ENCODE peak calls at places on chromosome 14, in six cellular contexts. C is fibroblast of lung, F is Peyer's patch, K is RWPE2, H is heart left ventricle, G is dorsolateral prefrontal cortex. S is an unnamed sample.
A peak's percentile ranks its signal among the peaks of the same experiment; 100 is the strongest.

GRCh38 chr14:70188608-70189540 is at the start of gene SLC8A3:
- DNase-seq in G (peak; percentile 80), H (peak; percentile 59), K (no peak), F (peak; percentile 52), C (peak; percentile 42), S (no peak)

GRCh38 chr14:20597108-20597507 is 5.9 kb upstream of the RNASE12 start:
- DNase-seq in C (no peak), F (no peak), H (no peak), K (no peak), G (no peak), S (no peak)

GRCh38 chr14:52314521-52315354 is 626 bp downstream of the PTGER2 start:
- DNase-seq in H (peak; percentile 65), F (peak; percentile 63), C (no peak), K (peak; percentile 70), G (no peak), S (no peak)

GRCh38 chr14:103121846-103122577 is 1.2 kb upstream of the TNFAIP2 start:
- DNase-seq in C (peak; percentile 80), H (peak; percentile 91), F (peak; percentile 78), K (peak; percentile 98), G (no peak), S (peak; percentile 89)

GRCh38 chr14:74140374-74140850 is 55.7 kb downstream of the LIN52 start:
- DNase-seq in H (no peak), G (no peak), K (no peak), C (peak; percentile 53), F (peak; percentile 83), S (peak; percentile 73)

GRCh38 chr14:69901113-69901951 is 22.1 kb downstream of the SMOC1 start:
- DNase-seq in F (no peak), K (no peak), H (no peak), C (peak; percentile 73), G (no peak), S (no peak)

GRCh38 chr14:98167702-98168101 is 1104.3 kb downstream of the BCL11B start:
- DNase-seq in K (no peak), C (no peak), H (no peak), F (no peak), G (no peak), S (no peak)

GRCh38 chr14:54818201-54819133 is 84.2 kb downstream of the GCH1 start:
- DNase-seq in K (no peak), H (no peak), F (peak; percentile 64), G (no peak), C (peak; percentile 53), S (no peak)

GRCh38 chr14:67416810-67417209 is 4.8 kb upstream of the PLEK2 start:
- DNase-seq in F (no peak), G (no peak), K (no peak), H (no peak), C (no peak), S (no peak)

GRCh38 chr14:93778453-93778852 is 9.8 kb downstream of the PRIMA1 start:
- DNase-seq in G (no peak), H (no peak), F (no peak), K (no peak), C (no peak), S (no peak)

GRCh38 chr14:106613256-106613655 is 1086.9 kb downstream of the TMEM121 start:
- DNase-seq in C (no peak), G (no peak), H (no peak), K (no peak), F (no peak), S (no peak)

GRCh38 chr14:77186911-77187648 is 5.5 kb downstream of the TMEM63C start:
- DNase-seq in F (no peak), G (no peak), C (no peak), K (no peak), H (no peak), S (no peak)

GRCh38 chr14:68408680-68409079 is 384.2 kb downstream of the ZFP36L1 start:
- DNase-seq in F (no peak), C (peak; percentile 44), H (no peak), K (no peak), G (no peak), S (no peak)

GRCh38 chr14:87175175-87175574 is 817.8 kb downstream of the GALC start:
- DNase-seq in H (no peak), G (no peak), K (no peak), C (peak; percentile 1), F (no peak), S (no peak)

GRCh38 chr14:21109377-21110260 is 8.8 kb downstream of the TMEM253 start:
- DNase-seq in C (no peak), K (no peak), F (no peak), G (no peak), H (no peak), S (no peak)

GRCh38 chr14:79279645-79280399 is 931.5 kb downstream of the DIO2 start:
- DNase-seq in G (no peak), K (peak; percentile 52), H (no peak), F (peak; percentile 34), C (peak; percentile 6), S (peak; percentile 7)

GRCh38 chr14:101791919-101792572 is 30.5 kb downstream of the PPP2R5C start:
- DNase-seq in K (no peak), H (no peak), C (peak; percentile 80), G (no peak), F (no peak), S (no peak)

GRCh38 chr14:103690332-103690731 is 24.9 kb downstream of the XRCC3 start:
- DNase-seq in C (no peak), G (no peak), K (no peak), H (no peak), F (no peak), S (no peak)

GRCh38 chr14:20454359-20454644 is 310 bp downstream of the OSGEP start:
- DNase-seq in K (no peak), C (no peak), G (no peak), F (no peak), H (no peak), S (no peak)

GRCh38 chr14:92986254-92987147 is 63.6 kb downstream of the CHGA start:
- DNase-seq in G (peak; percentile 41), K (no peak), C (peak; percentile 24), H (peak; percentile 41), F (no peak), S (peak; percentile 72)

GRCh38 chr14:36264595-36264994 is 55.8 kb downstream of the MBIP start:
- DNase-seq in F (no peak), C (no peak), G (no peak), K (no peak), H (no peak), S (no peak)

GRCh38 chr14:69713976-69714716 is 52.8 kb upstream of the SRSF5 start:
- DNase-seq in F (no peak), G (no peak), K (no peak), H (no peak), C (no peak), S (no peak)

GRCh38 chr14:93234798-93235197 is 27.7 kb downstream of the UBR7 start:
- DNase-seq in C (peak; percentile 50), H (no peak), K (peak; percentile 87), G (no peak), F (no peak), S (no peak)

GRCh38 chr14:75123991-75124390 is 2.9 kb downstream of the NEK9 start:
- DNase-seq in K (no peak), G (no peak), F (no peak), C (peak; percentile 66), H (no peak), S (no peak)

GRCh38 chr14:95496690-95497241 is 19.7 kb downstream of the SYNE3 start:
- DNase-seq in H (no peak), F (peak; percentile 23), K (no peak), C (peak; percentile 87), G (no peak), S (no peak)
- H3K27ac ChIP-seq in H (peak overlapping the region; percentile 37), F (peak overlapping the region; percentile 64), K (no peak overlapping the region), C (peak overlapping the region; percentile 53), G (no peak overlapping the region), S (peak overlapping the region; percentile 76)

GRCh38 chr14:23443881-23444280 is 8.4 kb upstream of the MYH7 start:
- DNase-seq in F (no peak), G (no peak), H (no peak), C (no peak), K (no peak), S (no peak)
- TF ChIP-seq CTCF in F (no peak), G (no peak), H (no peak), C (no peak), K (no peak), S (no peak)

GRCh38 chr14:96660667-96661066 is 136.5 kb upstream of the VRK1 start:
- DNase-seq in C (no peak), G (no peak), H (no peak), F (no peak), K (no peak), S (no peak)
- H3K27me3 ChIP-seq in C (no peaks in the 10 kb centered on the region), G (peaks cover 24% of the 10 kb centered on the region), H (peaks cover 6% of the 10 kb centered on the region), F (no peaks in the 10 kb centered on the region), K (peaks cover 30% of the 10 kb centered on the region), S (peaks cover 20% of the 10 kb centered on the region)

GRCh38 chr14:24226477-24226876 is 5.7 kb downstream of the NEDD8 start:
- DNase-seq in C (no peak), H (no peak), G (no peak), K (no peak), F (no peak), S (no peak)
- H3K27ac ChIP-seq in C (no peak overlapping the region), H (no peak overlapping the region), G (no peak overlapping the region), K (peak overlapping the region; percentile 87), F (no peak overlapping the region), S (no peak overlapping the region)

DNA sequence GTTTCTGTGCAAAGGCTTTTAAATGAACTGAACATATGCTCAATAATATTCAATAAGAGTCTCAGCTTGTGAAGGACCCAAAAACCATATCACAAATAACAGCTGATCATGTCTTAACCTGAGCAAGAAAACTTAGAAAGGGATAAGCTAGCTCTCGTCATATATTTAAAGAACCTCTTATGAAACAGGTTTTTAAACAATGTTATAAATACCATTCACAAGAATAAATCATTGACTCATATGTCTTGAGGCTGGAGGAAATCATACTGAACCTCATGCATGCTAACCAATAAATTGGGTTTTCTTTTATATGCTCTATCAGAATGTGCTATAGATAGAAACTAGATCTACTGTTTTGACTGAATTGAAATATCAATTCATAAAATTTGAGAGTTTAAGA is 426.9 kb downstream of the NOVA1 start:
- DNase-seq in H (no peak), C (no peak), F (no peak), K (no peak), G (no peak), S (no peak)
- TF ChIP-seq CTCF in H (no peak), C (no peak), F (no peak), K (no peak), G (no peak), S (no peak)

GRCh38 chr14:60637490-60638452 is 11.5 kb downstream of the SIX1 start:
- DNase-seq in K (peak; percentile 70), C (peak; percentile 47), H (no peak), F (peak; percentile 48), G (no peak), S (no peak)
- H3K27me3 ChIP-seq in K (no peaks in the 10 kb centered on the region), C (peaks cover 26% of the 10 kb centered on the region), H (peaks cover 52% of the 10 kb centered on the region), F (no peaks in the 10 kb centered on the region), G (peaks cover 75% of the 10 kb centered on the region), S (peaks cover 97% of the 10 kb centered on the region)

S was measured in heart right ventricle.